ENCODE peak calls at places on chromosomes 12 and 14, in nine cellular contexts. J, U, C, T, W, O, X, D and H are unnamed samples.

GRCh38 chr14:76574416-76574815 is 186.9 kb upstream of the VASH1 start:
- DNase-seq in D (no peak), C (no peak), X (no peak), W (no peak), U (no peak), J (no peak), T (no peak), O (no peak), H (no peak)

GRCh38 chr14:38257500-38257899 is 1.6 kb upstream of the CLEC14A start:
- DNase-seq in X (peak), C (no peak), U (no peak), O (no peak), J (peak), D (no peak), T (peak), W (no peak), H (no peak)

GRCh38 chr14:103623883-103624482 is 5.0 kb upstream of the KLC1 start:
- DNase-seq in X (no peak), T (no peak), J (no peak), C (no peak), D (peak), O (no peak), W (no peak), U (peak), H (peak)

GRCh38 chr12:99128246-99128645 is 483.2 kb downstream of the APAF1 start:
- DNase-seq in D (no peak), O (no peak), W (no peak), J (no peak), X (no peak), U (no peak), T (no peak), C (no peak), H (no peak)

GRCh38 chr12:64440100-64440499 is 11.8 kb upstream of the TBK1 start:
- DNase-seq in J (no peak), U (no peak), X (no peak), T (no peak), W (no peak), C (no peak), D (no peak), O (no peak), H (no peak)

GRCh38 chr14:98345186-98345585 is 926.8 kb downstream of the BCL11B start:
- DNase-seq in J (peak), U (no peak), X (peak), O (peak), D (no peak), T (no peak), W (no peak), C (no peak), H (no peak)

GRCh38 chr14:50792058-50792477 is 38.9 kb downstream of the NIN start:
- DNase-seq in W (no peak), X (no peak), U (no peak), C (no peak), J (no peak), T (no peak), O (no peak), D (no peak), H (no peak)

GRCh38 chr14:65849096-65849495 is 436.6 kb downstream of the FUT8 start:
- DNase-seq in J (no peak), X (no peak), D (no peak), U (no peak), T (no peak), O (no peak), C (no peak), W (no peak), H (no peak)

GRCh38 chr12:42725839-42726238 is 136.3 kb upstream of the PRICKLE1 start:
- DNase-seq in U (no peak), O (peak), W (no peak), X (peak), J (peak), T (peak), D (no peak), C (no peak), H (no peak)

DNA sequence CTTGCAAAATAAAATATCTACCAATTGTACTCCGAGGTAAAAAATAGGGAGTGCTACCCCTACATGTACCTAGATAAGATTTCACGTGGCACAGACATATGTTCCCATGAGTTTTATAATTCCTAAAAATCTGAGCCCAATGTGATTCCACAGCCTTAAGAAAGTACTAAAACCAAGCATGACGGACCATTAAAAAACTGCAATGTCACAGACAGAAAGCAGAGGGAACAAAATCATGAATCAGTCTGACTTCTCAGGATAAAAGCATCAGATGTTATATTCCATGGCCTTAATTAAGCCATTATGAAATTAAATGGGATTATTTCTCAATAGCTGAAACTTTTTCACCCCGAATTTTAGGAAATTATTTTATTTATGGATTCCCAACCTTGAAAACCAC is 4.7 kb downstream of the ITPR2 start:
- DNase-seq in J (no peak), O (no peak), X (no peak), W (no peak), U (no peak), C (no peak), D (no peak), T (no peak), H (no peak)
- H3K4me3 ChIP-seq in J (no peak), O (no peak), X (no peak), W (no peak), U (no peak), C (no peak), D (no peak), T (no peak), H (peak)

GRCh38 chr12:131783915-131784541 is 44.2 kb upstream of the MMP17 start:
- DNase-seq in J (peak), W (no peak), U (no peak), O (no peak), X (peak), C (peak), T (peak), D (no peak), H (no peak)
- H3K4me3 ChIP-seq in J (no peak), W (no peak), U (no peak), O (no peak), X (peak), C (peak), T (peak), D (no peak), H (no peak)

GRCh38 chr12:25458047-25458552 is 95.0 kb downstream of the LMNTD1 start:
- DNase-seq in O (peak), D (no peak), W (no peak), X (peak), C (peak), J (peak), U (no peak), T (peak), H (peak)
- H3K4me3 ChIP-seq in O (peak), D (no peak), W (no peak), X (peak), C (no peak), J (no peak), U (no peak), T (no peak), H (peak)

GRCh38 chr14:33402604-33403003 is 463.9 kb downstream of the NPAS3 start:
- DNase-seq in D (peak), T (no peak), U (no peak), J (no peak), X (no peak), W (no peak), C (no peak), O (no peak), H (no peak)

GRCh38 chr14:33406766-33407165 is 468.1 kb downstream of the NPAS3 start:
- DNase-seq in D (no peak), O (no peak), X (peak), C (peak), U (no peak), J (no peak), T (no peak), W (no peak), H (no peak)

GRCh38 chr14:33404964-33405574 is 466.4 kb downstream of the NPAS3 start:
- DNase-seq in J (no peak), D (no peak), X (no peak), T (no peak), W (no peak), U (no peak), C (no peak), O (no peak), H (no peak)

GRCh38 chr14:33401326-33401725 is 462.6 kb downstream of the NPAS3 start:
- DNase-seq in X (peak), O (no peak), W (peak), J (no peak), D (no peak), T (no peak), C (no peak), U (no peak), H (no peak)

DNA sequence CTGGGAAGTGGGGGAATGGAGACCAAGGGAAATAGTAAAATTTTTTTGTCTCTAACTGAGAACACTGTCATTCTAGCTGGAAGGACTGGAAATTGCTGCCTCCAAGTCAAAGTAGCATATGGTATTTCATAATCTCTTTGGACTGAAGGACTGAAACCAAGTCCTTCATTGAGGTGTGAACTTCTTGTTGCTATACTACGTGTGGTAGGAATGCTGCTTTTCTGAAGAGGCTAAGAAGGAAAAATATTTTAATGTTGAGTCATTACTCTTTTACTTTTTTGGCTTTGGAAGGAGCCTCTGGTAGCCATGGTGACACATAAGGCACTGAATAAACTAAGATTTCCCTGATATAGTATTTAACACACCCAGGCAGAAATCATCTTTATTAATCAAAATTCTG is 465.4 kb downstream of the NPAS3 start:
- DNase-seq in U (no peak), W (peak), T (peak), J (peak), C (peak), X (peak), D (no peak), O (peak), H (no peak)
- H3K4me3 ChIP-seq in U (no peak), W (no peak), T (no peak), J (no peak), C (no peak), X (no peak), D (no peak), O (no peak), H (no peak)